ENCODE peak calls at places on chromosome 10, in ten cellular contexts. N is RCC 7860; C is K562; U is NCI-H1105; A is ELR; V is posterior cingulate gyrus; L is SW 1271; Y is breast epithelium; O is NCI-H1417; E is naive thymus-derived CD8-positive, alpha-beta T cell. Z is an unnamed sample.

GRCh38 chr10:115141254-115141653 is 48.1 kb downstream of the ATRNL1 start:
- DNase-seq in N (peak), C (no peak), U (no peak), A (peak), V (no peak), L (no peak), Y (no peak), O (peak), E (no peak), Z (no peak)

GRCh38 chr10:129274928-129275474 is 192.0 kb upstream of the MGMT start:
- DNase-seq in N (no peak), C (no peak), U (no peak), A (no peak), V (no peak), L (no peak), Y (no peak), O (no peak), E (no peak), Z (no peak)

GRCh38 chr10:90621577-90621976 is 236.3 kb downstream of the HTR7 start:
- DNase-seq in N (no peak), C (no peak), U (no peak), A (peak), V (no peak), L (no peak), Y (no peak), O (no peak), E (no peak), Z (no peak)

GRCh38 chr10:96618648-96619047 is 31.8 kb upstream of the TM9SF3 start:
- DNase-seq in N (no peak), C (no peak), U (no peak), A (no peak), V (peak), L (no peak), Y (no peak), O (peak), E (no peak), Z (peak)

GRCh38 chr10:70694410-70695179 is 22.3 kb downstream of the ADAMTS14 start:
- DNase-seq in N (no peak), C (no peak), U (no peak), A (peak), V (no peak), L (no peak), Y (no peak), O (no peak), E (no peak), Z (no peak)

GRCh38 chr10:44962870-44963738 is 3.5 kb downstream of the RASSF4 start:
- DNase-seq in N (peak), C (no peak), U (no peak), A (no peak), V (no peak), L (no peak), Y (no peak), O (peak), E (no peak), Z (no peak)

GRCh38 chr10:35329520-35329919 is 6.8 kb upstream of the CCNY start:
- DNase-seq in N (no peak), C (no peak), U (no peak), A (no peak), V (no peak), L (no peak), Y (no peak), O (no peak), E (no peak), Z (no peak)

GRCh38 chr10:876442-876841 is 55.1 kb downstream of the LARP4B start:
- DNase-seq in N (no peak), C (no peak), U (no peak), A (no peak), V (no peak), L (no peak), Y (no peak), O (no peak), E (no peak), Z (no peak)

GRCh38 chr10:11521860-11522259 is 89.6 kb downstream of the USP6NL start:
- DNase-seq in N (no peak), C (no peak), U (no peak), A (no peak), V (no peak), L (no peak), Y (no peak), O (no peak), E (no peak), Z (no peak)

GRCh38 chr10:129840196-129840590 is 123.9 kb downstream of the EBF3 start:
- DNase-seq in N (no peak), C (no peak), U (no peak), A (no peak), V (no peak), L (no peak), Y (no peak), O (no peak), E (no peak), Z (no peak)

GRCh38 chr10:120426306-120426705 is 30.7 kb upstream of the PLPP4 start:
- DNase-seq in N (peak), C (no peak), U (no peak), A (peak), V (no peak), L (no peak), Y (no peak), O (no peak), E (no peak), Z (no peak)

GRCh38 chr10:28253174-28253783 is 49.6 kb downstream of the MPP7 start:
- DNase-seq in N (no peak), C (no peak), U (no peak), A (no peak), V (no peak), L (no peak), Y (no peak), O (no peak), E (no peak), Z (no peak)

GRCh38 chr10:50260791-50261281 is 9.5 kb upstream of the ASAH2 start:
- DNase-seq in N (no peak), C (peak), U (no peak), A (no peak), V (no peak), L (no peak), Y (no peak), O (no peak), E (no peak), Z (no peak)

GRCh38 chr10:72044417-72045041 is 43.8 kb downstream of the SPOCK2 start:
- DNase-seq in N (no peak), C (no peak), U (no peak), A (no peak), V (peak), L (no peak), Y (no peak), O (peak), E (no peak), Z (no peak)

GRCh38 chr10:122128357-122128756 is 139.4 kb downstream of the TACC2 start:
- DNase-seq in N (no peak), C (no peak), U (no peak), A (no peak), V (no peak), L (no peak), Y (no peak), O (no peak), E (no peak), Z (no peak)

Z was measured in NCI-H2227 treated with DMSO at 0.1 percent for 48 hours.